ENCODE peak calls at places on chromosomes 1 and 21, in ten cellular contexts. Q, S, M, O, R, D, N, F, I and C are unnamed samples.

GRCh38 chr1:216580538-216581057 is 142.6 kb downstream of the ESRRG start:
- DNase-seq in Q (no peak), S (no peak), M (no peak), O (no peak), R (no peak), D (no peak), N (no peak), F (no peak), I (no peak), C (no peak)

GRCh38 chr1:214603819-214604252 is 841 bp downstream of the CENPF start:
- DNase-seq in Q (no peak), S (no peak), M (no peak), O (no peak), R (no peak), D (no peak), N (no peak), F (peak), I (peak), C (no peak)

GRCh38 chr21:36706951-36707762 is 8.2 kb downstream of the SIM2 start:
- DNase-seq in Q (no peak), S (no peak), M (no peak), O (no peak), R (no peak), D (no peak), N (no peak), F (peak), I (peak), C (no peak)

GRCh38 chr1:205171369-205171768 is 40.1 kb downstream of the DSTYK start:
- DNase-seq in Q (no peak), S (no peak), M (no peak), O (no peak), R (no peak), D (no peak), N (no peak), F (no peak), I (no peak), C (no peak)

GRCh38 chr1:214843281-214843680 is 239.3 kb upstream of the KCNK2 start:
- DNase-seq in Q (no peak), S (no peak), M (no peak), O (no peak), R (no peak), D (no peak), N (no peak), F (peak), I (no peak), C (no peak)

GRCh38 chr1:205631727-205632373 is at the start of gene ELK4:
- DNase-seq in Q (peak), S (peak), M (peak), O (peak), R (peak), D (peak), N (peak), F (peak), I (peak), C (peak)

GRCh38 chr1:205532026-205532891 is 27.8 kb downstream of the CDK18 start:
- DNase-seq in Q (no peak), S (no peak), M (no peak), O (no peak), R (no peak), D (no peak), N (no peak), F (no peak), I (no peak), C (no peak)

GRCh38 chr1:175003521-175003920 is 3.8 kb downstream of the CACYBP start:
- DNase-seq in Q (no peak), S (no peak), M (no peak), O (no peak), R (no peak), D (no peak), N (no peak), F (no peak), I (no peak), C (no peak)

GRCh38 chr1:51417496-51418383 is 87.4 kb upstream of the TTC39A start:
- DNase-seq in Q (no peak), S (no peak), M (no peak), O (no peak), R (no peak), D (no peak), N (no peak), F (peak), I (peak), C (no peak)

GRCh38 chr1:89723863-89724262 is 90.9 kb downstream of the LRRC8C start:
- DNase-seq in Q (no peak), S (peak), M (no peak), O (peak), R (no peak), D (no peak), N (no peak), F (peak), I (peak), C (no peak)

GRCh38 chr1:15439325-15439724 is 1.1 kb downstream of the CTRC start:
- DNase-seq in Q (no peak), S (no peak), M (no peak), O (no peak), R (no peak), D (no peak), N (no peak), F (no peak), I (no peak), C (no peak)

GRCh38 chr21:45511661-45512431 is 30.4 kb downstream of the SLC19A1 start:
- DNase-seq in Q (no peak), S (no peak), M (peak), O (no peak), R (no peak), D (no peak), N (no peak), F (no peak), I (no peak), C (no peak)

GRCh38 chr1:220885971-220886370 is 6.7 kb downstream of the HLX start:
- DNase-seq in Q (no peak), S (no peak), M (no peak), O (no peak), R (no peak), D (no peak), N (no peak), F (no peak), I (no peak), C (no peak)

GRCh38 chr1:6245869-6246496 is 2.0 kb downstream of the HES3 start:
- DNase-seq in Q (peak), S (no peak), M (no peak), O (no peak), R (peak), D (no peak), N (no peak), F (no peak), I (peak), C (no peak)

GRCh38 chr1:45097944-45098343 is 85.9 kb downstream of the UROD start:
- DNase-seq in Q (no peak), S (no peak), M (no peak), O (no peak), R (no peak), D (no peak), N (no peak), F (peak), I (no peak), C (no peak)

GRCh38 chr1:214552174-214552608 is 789 bp upstream of the PTPN14 start:
- DNase-seq in Q (no peak), S (peak), M (peak), O (peak), R (peak), D (peak), N (peak), F (peak), I (peak), C (peak)

GRCh38 chr1:107140703-107141490 is at the start of gene NTNG1:
- DNase-seq in Q (no peak), S (no peak), M (peak), O (no peak), R (no peak), D (no peak), N (no peak), F (no peak), I (peak), C (no peak)

GRCh38 chr1:61301824-61302652 is 219.7 kb downstream of the NFIA start:
- DNase-seq in Q (no peak), S (peak), M (no peak), O (no peak), R (no peak), D (no peak), N (no peak), F (peak), I (peak), C (no peak)